ENCODE peak calls at places on chromosomes 16 and 17, in nine cellular contexts. L is BE2C; M is H54; P is lower lobe of right lung; B is GM23248; I is stimulated activated CD8-positive, alpha-beta memory T cell treated with anti-CD3 and anti-CD28 coated beads, Interleukin-7, amount 100 ng/mL, for 1 hour; U is heart left ventricle; Z is choroid plexus epithelial cell; V is K562. F is an unnamed sample.

GRCh38 chr17:28371245-28372202 is at the start of gene SARM1:
- DNase-seq in M (peak), Z (peak), L (peak), B (peak), V (peak), I (peak), P (peak), U (peak), F (peak)

GRCh38 chr16:48408688-48409087 is 23.5 kb upstream of the SIAH1 start:
- DNase-seq in I (no peak), P (peak), Z (peak), U (peak), M (peak), V (no peak), B (peak), L (no peak), F (peak)

GRCh38 chr16:58409316-58409973 is 17.2 kb downstream of the GINS3 start:
- DNase-seq in U (peak), L (no peak), M (peak), I (no peak), V (no peak), P (peak), B (peak), Z (peak), F (peak)

GRCh38 chr17:45394913-45395568 is 37.6 kb downstream of the ARHGAP27 start:
- DNase-seq in B (peak), P (peak), M (peak), U (peak), V (peak), L (peak), I (peak), Z (peak), F (peak)

GRCh38 chr17:51435641-51436091 is 175.3 kb downstream of the UTP18 start:
- DNase-seq in Z (peak), I (no peak), M (peak), V (peak), P (peak), B (peak), U (no peak), L (peak), F (no peak)

GRCh38 chr17:40325156-40326013 is 16.4 kb downstream of the RARA start:
- DNase-seq in B (no peak), P (peak), L (no peak), V (no peak), M (no peak), I (no peak), U (peak), Z (no peak), F (no peak)

GRCh38 chr16:10314811-10315210 is 71.0 kb upstream of the ATF7IP2 start:
- DNase-seq in P (no peak), I (no peak), M (no peak), V (no peak), B (peak), U (no peak), Z (peak), L (no peak), F (peak)

GRCh38 chr16:85286970-85287814 is 174.9 kb upstream of the CIBAR2 start:
- DNase-seq in I (no peak), M (no peak), B (peak), P (peak), U (peak), L (peak), Z (no peak), V (peak), F (peak)

GRCh38 chr16:74837056-74837455 is 62.4 kb upstream of the FA2H start:
- DNase-seq in U (no peak), L (no peak), Z (no peak), B (no peak), P (no peak), V (no peak), M (no peak), I (no peak), F (no peak)

GRCh38 chr16:79632289-79632688 is 31.8 kb upstream of the MAF start:
- DNase-seq in U (no peak), M (no peak), V (no peak), I (no peak), L (no peak), B (no peak), Z (peak), P (no peak), F (no peak)

F was measured in fibroblast of villous mesenchyme.